ENCODE peak calls at places on chromosomes 6 and 20, in ten cellular contexts. S, X, F, Q, N, Z, U, Y, I and P are unnamed samples.

GRCh38 chr20:51188941-51189340 is 166.0 kb upstream of the KCNG1 start:
- DNase-seq in Y (no peak), X (no peak), F (no peak), S (no peak), Q (no peak), N (no peak), U (no peak), Z (no peak), I (no peak), P (no peak)

GRCh38 chr6:149855741-149856140 is 8.4 kb downstream of the LRP11 start:
- DNase-seq in Z (no peak), I (peak), X (no peak), S (no peak), U (no peak), N (no peak), Y (no peak), F (no peak), Q (no peak), P (no peak)

GRCh38 chr20:32445539-32446273 is 87.6 kb downstream of the ASXL1 start:
- DNase-seq in F (no peak), U (no peak), I (no peak), Z (peak), Q (no peak), S (no peak), Y (no peak), X (no peak), N (peak), P (no peak)

GRCh38 chr20:46523696-46524328 is 10.5 kb upstream of the ZNF334 start:
- DNase-seq in I (no peak), X (peak), N (no peak), S (no peak), F (no peak), U (no peak), Q (no peak), Z (peak), Y (no peak), P (no peak)

GRCh38 chr6:152529364-152529763 is 107.8 kb downstream of the SYNE1 start:
- DNase-seq in Q (no peak), X (peak), I (no peak), N (no peak), U (no peak), Z (no peak), Y (no peak), S (no peak), F (no peak), P (no peak)

GRCh38 chr6:45075246-45075645 is 252.9 kb upstream of the RUNX2 start:
- DNase-seq in F (no peak), I (no peak), X (peak), N (no peak), Q (no peak), S (no peak), Y (no peak), U (no peak), Z (no peak), P (peak)

GRCh38 chr6:169097336-169098052 is 156.2 kb downstream of the THBS2 start:
- DNase-seq in X (peak), Q (no peak), S (no peak), F (no peak), Y (no peak), U (no peak), Z (no peak), N (no peak), I (peak), P (peak)

GRCh38 chr20:38203337-38204003 is 38.4 kb upstream of the TGM2 start:
- DNase-seq in X (no peak), U (no peak), F (no peak), Z (no peak), S (no peak), Y (no peak), N (no peak), I (no peak), Q (no peak), P (no peak)

GRCh38 chr6:26205625-26206574 is 118.7 kb downstream of the HFE start:
- DNase-seq in I (peak), X (peak), U (no peak), Q (no peak), Z (peak), F (no peak), S (peak), Y (no peak), N (no peak), P (peak)

GRCh38 chr20:45444050-45444449 is 25.5 kb upstream of the WFDC2 start:
- DNase-seq in S (peak), I (peak), Z (no peak), X (no peak), U (no peak), F (no peak), Q (no peak), N (no peak), Y (no peak), P (no peak)

GRCh38 chr20:17612287-17612974 is 42.6 kb downstream of the DSTN start:
- DNase-seq in F (peak), Q (peak), X (peak), Z (no peak), I (no peak), Y (peak), N (peak), S (peak), U (no peak), P (peak)

GRCh38 chr20:35560105-35560511 is 18.2 kb downstream of the ERGIC3 start:
- DNase-seq in Z (no peak), S (no peak), F (no peak), Y (peak), Q (no peak), I (no peak), X (no peak), N (no peak), U (no peak), P (no peak)

GRCh38 chr20:34705383-34706021 is 1.4 kb downstream of the TP53INP2 start:
- DNase-seq in U (no peak), Q (no peak), X (peak), F (no peak), I (no peak), S (no peak), Z (no peak), N (no peak), Y (no peak), P (no peak)

GRCh38 chr20:46512943-46513844 is at the start of gene ZNF334:
- DNase-seq in F (no peak), Z (no peak), Y (peak), X (peak), U (peak), I (peak), Q (no peak), S (no peak), N (peak), P (peak)

GRCh38 chr6:138455746-138456392 is 43.4 kb downstream of the NHSL1 start:
- DNase-seq in S (no peak), X (peak), U (no peak), F (no peak), I (no peak), Z (peak), Q (peak), N (no peak), Y (no peak), P (no peak)

GRCh38 chr6:139395891-139396299 is 21.4 kb upstream of the CITED2 start:
- DNase-seq in I (no peak), U (no peak), Z (peak), S (no peak), N (no peak), Q (no peak), F (no peak), Y (no peak), X (no peak), P (no peak)

GRCh38 chr6:13559251-13559650 is 15.2 kb upstream of the SIRT5 start:
- DNase-seq in U (no peak), S (no peak), Z (no peak), Q (no peak), Y (no peak), X (no peak), N (no peak), I (no peak), F (no peak), P (no peak)

GRCh38 chr6:110703906-110704594 is 111.2 kb downstream of the CDK19 start:
- DNase-seq in N (no peak), Y (no peak), Z (no peak), X (peak), I (no peak), Q (no peak), F (no peak), S (no peak), U (no peak), P (no peak)

GRCh38 chr6:53313784-53314382 is 34.9 kb downstream of the ELOVL5 start:
- DNase-seq in Y (no peak), Q (no peak), I (no peak), U (no peak), S (no peak), X (peak), Z (peak), F (no peak), N (no peak), P (no peak)

GRCh38 chr20:49757597-49757996 is 43.9 kb upstream of the B4GALT5 start:
- DNase-seq in S (no peak), Q (no peak), Y (no peak), X (no peak), F (no peak), Z (no peak), I (no peak), N (no peak), U (no peak), P (no peak)

GRCh38 chr6:157982580-157983438 is 1.1 kb downstream of the SYNJ2 start:
- DNase-seq in F (no peak), I (peak), X (peak), Y (no peak), Z (no peak), U (no peak), S (no peak), N (no peak), Q (no peak), P (peak)

GRCh38 chr6:25660512-25660911 is 8.5 kb downstream of the SCGN start:
- DNase-seq in I (peak), Q (no peak), X (peak), Y (no peak), Z (no peak), F (no peak), U (no peak), S (no peak), N (no peak), P (no peak)

GRCh38 chr6:30202366-30202765 is 10.8 kb downstream of the TRIM26 start:
- DNase-seq in I (no peak), Q (no peak), N (no peak), S (no peak), Z (no peak), X (no peak), Y (no peak), U (no peak), F (no peak), P (no peak)

GRCh38 chr20:4484431-4485057 is 237.2 kb upstream of the PRND start:
- DNase-seq in X (no peak), Z (no peak), Q (no peak), S (no peak), I (no peak), Y (no peak), U (no peak), F (no peak), N (no peak), P (no peak)

GRCh38 chr6:157240059-157240959 is 83.0 kb downstream of the TMEM242 start:
- DNase-seq in U (no peak), Z (no peak), F (no peak), X (peak), N (no peak), I (peak), S (no peak), Q (no peak), Y (peak), P (no peak)

GRCh38 chr20:53891306-53891894 is 179.0 kb downstream of the BCAS1 start:
- DNase-seq in S (no peak), U (no peak), I (no peak), Y (no peak), Z (no peak), X (no peak), Q (no peak), F (no peak), N (no peak), P (no peak)